ENCODE peak calls at places on chromosomes 13 and 19, in nine cellular contexts. V, U, L, H, X, Q, J, T and W are unnamed samples.

GRCh38 chr13:50677687-50678463 is 165.6 kb downstream of the DLEU7 start:
- DNase-seq in X (no peak), T (peak; percentile 47), J (no peak), V (no peak), Q (no peak), U (no peak), L (no peak), H (no peak), W (no peak)

GRCh38 chr13:33032037-33032625 is 15.9 kb downstream of the KL start:
- DNase-seq in J (no peak), H (no peak), U (no peak), Q (no peak), L (no peak), X (no peak), T (no peak), V (no peak), W (no peak)

GRCh38 chr13:73429691-73430090 is 370.9 kb downstream of the KLF5 start:
- DNase-seq in X (no peak), L (no peak), U (no peak), V (no peak), H (no peak), T (no peak), J (no peak), Q (no peak), W (peak; percentile 49)

GRCh38 chr13:21966014-21966413 is 295.1 kb downstream of the FGF9 start:
- DNase-seq in J (no peak), V (no peak), H (no peak), Q (no peak), L (no peak), X (no peak), T (no peak), U (no peak), W (no peak)

GRCh38 chr13:103531278-103531677 is 465.1 kb upstream of the SLC10A2 start:
- DNase-seq in U (no peak), V (no peak), T (no peak), J (no peak), H (no peak), L (no peak), X (no peak), Q (no peak), W (no peak)

GRCh38 chr19:42116308-42117075 is 15.8 kb downstream of the POU2F2 start:
- DNase-seq in V (no peak), T (no peak), X (no peak), U (no peak), Q (no peak), L (no peak), H (no peak), J (no peak), W (no peak)

GRCh38 chr19:38846097-38846496 is 3.7 kb downstream of the HNRNPL start:
- DNase-seq in X (no peak), H (no peak), U (no peak), L (no peak), J (no peak), V (no peak), T (no peak), Q (no peak), W (no peak)

GRCh38 chr19:40502647-40503046 is 35.8 kb downstream of the SPTBN4 start:
- DNase-seq in L (no peak), U (no peak), J (no peak), T (no peak), V (no peak), X (no peak), Q (no peak), H (no peak), W (no peak)

GRCh38 chr13:20489185-20489820 is 36.4 kb downstream of the CRYL1 start:
- DNase-seq in L (no peak), H (peak; percentile 58), V (no peak), J (no peak), Q (no peak), X (no peak), U (no peak), T (no peak), W (no peak)

GRCh38 chr13:29935309-29935981 is 85.0 kb upstream of the UBL3 start:
- DNase-seq in L (no peak), Q (peak; percentile 53), T (no peak), U (peak; percentile 33), X (no peak), J (peak; percentile 69), V (peak; percentile 24), H (peak; percentile 84), W (no peak)

GRCh38 chr13:50574731-50575130 is 268.8 kb downstream of the DLEU7 start:
- DNase-seq in J (no peak), H (no peak), U (no peak), Q (no peak), X (no peak), V (no peak), L (no peak), T (no peak), W (no peak)

GRCh38 chr13:33052446-33052845 is 36.2 kb downstream of the KL start:
- DNase-seq in T (no peak), X (no peak), H (no peak), J (no peak), V (no peak), Q (no peak), L (peak; percentile 23), U (no peak), W (no peak)

GRCh38 chr13:38769526-38769925 is 82.6 kb downstream of the FREM2 start:
- DNase-seq in U (no peak), X (no peak), H (no peak), Q (no peak), T (no peak), J (no peak), V (no peak), L (no peak), W (no peak)

GRCh38 chr13:34591801-34592454 is 350.1 kb upstream of the NBEA start:
- DNase-seq in T (peak; percentile 2), H (no peak), Q (no peak), J (no peak), L (no peak), V (no peak), X (no peak), U (no peak), W (no peak)